ENCODE peak calls at places on chromosomes 13 and 19, in seven cellular contexts. R is mammary epithelial cell; N is breast epithelium; I is fibroblast of lung; T is heart left ventricle; W is CD4-positive, alpha-beta T cell; B is tibial nerve. S is an unnamed sample.
A peak's percentile ranks its signal among the peaks of the same experiment; 100 is the strongest.

GRCh38 chr19:4120531-4120930 is 3.4 kb downstream of the MAP2K2 start:
- DNase-seq in T (no peak), R (no peak), N (no peak), W (no peak), B (no peak), I (peak; percentile 64), S (no peak)

GRCh38 chr19:46728693-46729339 is 11.9 kb upstream of the PRKD2 start:
- DNase-seq in T (peak; percentile 78), I (peak; percentile 55), W (peak; percentile 89), N (no peak), B (no peak), R (no peak), S (peak; percentile 33)

GRCh38 chr19:58552655-58553054 is 2.2 kb downstream of the CHMP2A start:
- DNase-seq in N (no peak), T (no peak), B (no peak), W (no peak), I (no peak), R (no peak), S (no peak)

GRCh38 chr19:42450314-42450934 is 7.7 kb upstream of the CXCL17 start:
- DNase-seq in N (peak; percentile 85), R (peak; percentile 82), T (peak; percentile 80), W (peak; percentile 72), I (peak; percentile 87), B (peak; percentile 64), S (peak; percentile 68)

GRCh38 chr19:45177817-45178261 is at the start of gene TRAPPC6A:
- DNase-seq in B (no peak), T (no peak), W (no peak), I (peak; percentile 40), R (peak; percentile 86), N (no peak), S (no peak)

GRCh38 chr19:49809155-49809986 is 3.7 kb downstream of the FUZ start:
- DNase-seq in W (peak; percentile 60), R (no peak), N (peak; percentile 75), T (peak; percentile 71), B (no peak), I (no peak), S (no peak)

GRCh38 chr13:82356667-82357066 is 1525.6 kb downstream of the SLITRK1 start:
- DNase-seq in B (no peak), T (no peak), R (no peak), I (peak; percentile 55), W (no peak), N (no peak), S (no peak)

GRCh38 chr19:35357867-35358573 is at the start of gene FFAR3:
- DNase-seq in N (peak; percentile 31), W (peak; percentile 30), B (no peak), I (peak; percentile 56), R (no peak), T (peak; percentile 38), S (no peak)

GRCh38 chr13:26019881-26020535 is 31.8 kb downstream of the SHISA2 start:
- DNase-seq in B (no peak), R (no peak), T (no peak), W (no peak), I (peak; percentile 74), N (no peak), S (no peak)

GRCh38 chr13:98823442-98823841 is 71.0 kb upstream of the SLC15A1 start:
- DNase-seq in W (no peak), N (no peak), I (no peak), B (no peak), R (no peak), T (no peak), S (no peak)

DNA sequence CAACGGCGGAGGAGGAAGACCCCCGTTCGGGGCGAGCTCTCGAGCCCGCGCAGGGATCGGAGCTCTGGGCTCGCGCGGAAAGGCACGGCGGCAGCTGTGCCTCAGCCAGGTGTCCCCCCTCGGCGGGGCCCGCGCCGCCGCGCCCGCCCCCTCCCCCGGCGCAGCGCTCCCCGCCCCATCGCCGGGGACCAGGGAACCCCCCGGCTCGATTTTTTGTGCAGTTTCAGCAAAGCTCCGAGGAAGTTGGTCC is 110.0 kb downstream of the KCNRG start:
- DNase-seq in B (no peak), N (no peak), I (no peak), R (no peak), W (no peak), T (no peak), S (no peak)
- H3K27ac ChIP-seq in B (peak overlapping the region; percentile 100), N (peak overlapping the region; percentile 99), I (peak overlapping the region; percentile 94), R (peak overlapping the region; percentile 56), W (peak overlapping the region; percentile 98), T (peak overlapping the region; percentile 99), S (peak overlapping the region; percentile 99)

DNA sequence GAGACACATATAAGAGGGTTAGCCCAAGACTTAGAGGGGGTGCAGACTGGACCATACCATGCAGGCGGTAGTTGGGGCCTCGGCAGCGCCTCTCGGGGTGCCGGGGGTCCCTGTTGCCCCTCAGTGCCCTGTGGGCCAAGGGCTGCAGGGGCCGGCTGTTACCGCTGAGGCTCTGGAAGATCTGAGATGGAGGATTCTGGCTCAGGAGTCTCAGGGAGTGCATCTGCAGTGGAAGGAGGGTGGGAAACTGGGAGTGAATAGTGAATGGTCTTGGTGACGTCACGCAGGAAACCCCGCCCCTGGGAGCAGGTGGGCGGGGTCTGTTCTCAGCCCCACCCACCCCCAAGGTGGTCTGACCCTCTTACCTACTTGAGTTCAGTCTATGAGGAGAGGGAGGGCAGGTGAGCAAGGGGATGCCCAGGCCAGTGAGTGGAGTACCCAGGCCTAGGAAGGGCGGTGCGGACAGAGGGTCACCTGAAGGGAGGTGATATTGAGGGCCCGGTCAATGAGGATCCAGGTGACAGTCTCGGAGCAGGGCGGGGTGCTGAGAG is 1.7 kb upstream of the DBP start:
- DNase-seq in T (no peak), I (no peak), N (no peak), R (no peak), W (no peak), B (no peak), S (no peak)
- H3K27ac ChIP-seq in T (peak overlapping the region; percentile 96), I (no peak overlapping the region), N (peak overlapping the region; percentile 99), R (no peak overlapping the region), W (peak overlapping the region; percentile 94), B (peak overlapping the region; percentile 99), S (peak overlapping the region; percentile 99)

DNA sequence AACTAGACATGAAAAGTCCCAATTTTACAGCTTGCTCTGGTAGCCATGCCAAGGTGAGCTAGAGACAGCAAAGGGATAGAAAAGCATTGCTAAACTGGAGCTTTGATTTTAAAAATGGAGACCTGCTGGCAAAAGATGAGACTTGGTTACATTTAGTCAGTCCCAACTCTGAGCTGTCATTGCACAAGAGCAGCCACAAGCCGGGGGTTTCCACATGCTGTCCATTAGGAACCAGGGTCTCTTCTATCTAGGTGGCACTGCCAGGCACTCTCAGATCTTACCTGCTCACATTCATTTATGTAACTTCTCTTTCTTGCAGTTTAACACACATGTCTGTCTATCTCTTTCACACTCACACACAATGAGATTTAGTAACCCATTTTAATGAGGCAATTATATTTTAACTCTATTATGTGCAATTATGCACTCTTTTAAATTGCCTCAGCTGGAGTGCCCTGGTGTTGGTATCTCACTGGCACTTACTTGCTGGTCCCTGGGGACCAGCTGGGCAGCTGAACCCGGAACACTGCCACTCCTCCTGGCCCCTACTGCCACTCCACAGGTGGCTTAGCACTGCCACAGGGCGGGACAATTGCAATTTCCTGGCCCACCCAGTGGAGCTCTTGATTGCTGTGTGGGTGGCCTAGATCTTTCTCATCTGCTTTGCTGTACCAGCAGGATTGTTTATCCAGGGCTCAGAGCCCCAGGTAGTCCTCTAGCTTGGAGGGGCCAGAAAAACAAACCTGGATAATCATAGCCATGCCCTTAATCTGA is 112.5 kb downstream of the COG6 start:
- DNase-seq in W (no peak), R (no peak), N (no peak), I (no peak), T (no peak), B (no peak), S (no peak)
- H3K27ac ChIP-seq in W (no peak overlapping the region), R (no peak overlapping the region), N (no peak overlapping the region), I (no peak overlapping the region), T (no peak overlapping the region), B (peak overlapping the region; percentile 76), S (no peak overlapping the region)

DNA sequence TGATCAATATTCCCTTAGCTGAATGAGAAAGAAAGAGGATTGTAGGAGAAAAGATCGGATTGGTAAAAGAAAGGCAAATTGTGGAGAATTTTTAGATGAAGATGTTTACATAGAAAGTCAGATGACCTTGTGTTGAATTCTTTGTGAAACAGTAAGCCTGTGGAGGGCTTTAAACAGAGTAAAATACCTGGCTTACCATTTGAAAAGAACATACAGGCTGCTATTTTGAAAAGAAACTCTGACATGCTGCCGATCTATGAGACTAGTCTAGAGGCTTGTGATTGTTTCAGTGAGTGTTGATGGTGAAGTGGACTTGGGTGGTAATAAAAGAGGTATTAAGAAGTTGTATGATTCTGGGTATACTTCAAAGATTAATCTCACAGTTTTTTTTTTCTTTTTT is 938.9 kb upstream of the PRR20A start:
- DNase-seq in N (no peak), B (no peak), W (no peak), T (no peak), I (no peak), R (no peak), S (no peak)
- H3K27ac ChIP-seq in N (no peak overlapping the region), B (no peak overlapping the region), W (no peak overlapping the region), T (no peak overlapping the region), I (no peak overlapping the region), R (no peak overlapping the region), S (no peak overlapping the region)

DNA sequence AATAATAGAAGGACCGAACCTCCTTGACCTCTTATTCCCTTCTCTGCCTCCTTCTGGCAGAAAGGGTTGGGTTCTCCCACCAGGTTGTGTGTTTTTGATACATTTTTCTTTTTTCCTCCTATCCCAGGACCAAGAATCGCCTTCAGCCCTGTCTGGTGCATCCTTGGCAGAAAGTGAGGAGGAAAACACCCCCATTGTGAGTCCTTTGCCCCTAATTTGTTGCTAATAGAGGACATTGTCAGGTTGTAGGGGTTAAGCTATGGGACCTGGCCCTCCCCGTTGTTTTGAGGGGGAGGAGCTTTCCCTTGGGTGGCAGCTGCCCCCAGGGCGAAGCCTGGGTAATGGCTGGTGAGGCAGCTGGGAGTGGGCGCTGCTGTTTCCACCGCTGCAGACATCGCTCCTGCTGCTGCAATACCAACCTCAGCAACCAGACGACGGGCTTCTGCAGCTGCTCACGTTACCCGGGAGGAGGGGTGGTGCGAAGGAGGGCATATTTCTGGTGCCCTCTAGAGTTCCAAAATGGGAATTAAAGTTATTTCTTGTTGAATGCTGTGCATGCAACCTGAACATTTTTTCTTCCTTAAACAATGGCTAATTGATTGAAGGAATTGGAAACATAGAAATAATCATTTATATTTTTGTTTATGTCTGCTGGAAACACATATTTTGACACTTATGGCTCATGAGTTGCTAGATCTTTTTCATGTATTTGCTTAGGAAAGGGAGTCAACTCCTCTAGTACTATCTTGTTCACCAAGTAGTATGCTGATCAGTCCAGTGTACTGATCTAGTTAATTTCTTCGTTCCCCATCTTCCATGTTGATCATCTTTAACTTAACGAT is 1.5 kb downstream of the ZMYM2 start:
- DNase-seq in T (peak; percentile 85), W (peak; percentile 80), N (peak; percentile 84), R (peak; percentile 84), I (peak; percentile 91), B (peak; percentile 62), S (peak; percentile 71)
- H3K27ac ChIP-seq in T (peak overlapping the region; percentile 93), W (peak overlapping the region; percentile 93), N (peak overlapping the region; percentile 97), R (peak overlapping the region; percentile 78), I (peak overlapping the region; percentile 65), B (peak overlapping the region; percentile 100), S (peak overlapping the region; percentile 95)

GRCh38 chr13:32254916-32255743 is 60.0 kb downstream of the ZAR1L start:
- DNase-seq in I (no peak), N (no peak), W (no peak), T (no peak), B (no peak), R (peak; percentile 31), S (no peak)
- H3K27ac ChIP-seq in I (no peak overlapping the region), N (peak overlapping the region; percentile 82), W (no peak overlapping the region), T (peak overlapping the region; percentile 93), B (peak overlapping the region; percentile 71), R (no peak overlapping the region), S (no peak overlapping the region)

DNA sequence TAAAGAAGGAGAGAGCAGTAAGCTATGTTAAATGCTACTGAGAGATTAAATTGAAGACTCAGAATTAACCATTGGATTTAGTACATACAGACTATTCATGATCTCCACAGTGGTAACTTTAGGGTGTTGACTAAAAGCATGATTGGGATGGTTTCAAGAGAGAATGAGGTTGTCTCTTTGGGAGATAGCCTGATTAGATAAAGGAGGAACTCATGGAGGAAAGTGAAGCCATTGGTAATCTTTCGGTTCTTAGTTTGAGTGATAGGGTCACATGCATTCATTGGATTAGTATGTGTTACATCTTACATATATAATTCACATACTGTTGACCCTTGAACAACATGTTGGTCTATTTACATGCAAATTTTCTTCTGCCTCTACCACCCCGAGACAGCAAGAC is 18.8 kb upstream of the KL start:
- DNase-seq in B (no peak), T (no peak), R (no peak), N (no peak), I (no peak), W (no peak), S (no peak)
- H3K27ac ChIP-seq in B (no peak overlapping the region), T (no peak overlapping the region), R (no peak overlapping the region), N (no peak overlapping the region), I (no peak overlapping the region), W (no peak overlapping the region), S (no peak overlapping the region)

S was measured in substantia nigra.